ENCODE peak calls at places on chromosome X, in five cellular contexts. J is lower lobe of right lung, I is AG04450, L is A549, E is GM23338. V is an unnamed sample.

GRCh38 chrX:63664083-63664482 is 120.9 kb downstream of the ARHGEF9 start:
- DNase-seq in J (no peak), I (no peak), L (no peak), E (no peak), V (no peak)

GRCh38 chrX:100748133-100748532 is 16.2 kb upstream of the SYTL4 start:
- DNase-seq in J (no peak), I (no peak), L (peak), E (no peak), V (peak)

GRCh38 chrX:130075768-130076167 is 34.5 kb downstream of the ELF4 start:
- DNase-seq in J (no peak), I (no peak), L (no peak), E (no peak), V (no peak)

GRCh38 chrX:152861116-152861515 is 30.3 kb downstream of the NSDHL start:
- DNase-seq in J (no peak), I (peak), L (no peak), E (no peak), V (no peak)

GRCh38 chrX:129665916-129666644 is 11.3 kb upstream of the APLN start:
- DNase-seq in J (no peak), I (peak), L (peak), E (peak), V (peak)

GRCh38 chrX:140040397-140040796 is 75.1 kb upstream of the CXorf66 start:
- DNase-seq in J (no peak), I (no peak), L (peak), E (no peak), V (peak)

GRCh38 chrX:54551801-54552200 is 21.8 kb downstream of the GNL3L start:
- DNase-seq in J (no peak), I (no peak), L (no peak), E (no peak), V (no peak)

GRCh38 chrX:134975516-134975915 is 15.3 kb upstream of the SMIM10 start:
- DNase-seq in J (no peak), I (no peak), L (no peak), E (no peak), V (no peak)

GRCh38 chrX:97685753-97686152 is 802.0 kb downstream of the RPA4 start:
- DNase-seq in J (no peak), I (no peak), L (peak), E (peak), V (peak)

GRCh38 chrX:103878466-103879151 is 46.6 kb upstream of the RAB9B start:
- DNase-seq in J (no peak), I (peak), L (peak), E (peak), V (peak)

GRCh38 chrX:24759786-24760185 is 66.1 kb downstream of the POLA1 start:
- DNase-seq in J (no peak), I (no peak), L (no peak), E (no peak), V (no peak)

GRCh38 chrX:110420771-110421498 is 62.3 kb downstream of the RTL9 start:
- DNase-seq in J (no peak), I (no peak), L (peak), E (no peak), V (no peak)

GRCh38 chrX:133473451-133473850 is 58.2 kb upstream of the GPC4 start:
- DNase-seq in J (no peak), I (no peak), L (no peak), E (no peak), V (peak)

GRCh38 chrX:1500701-1501624 is 36.0 kb downstream of the P2RY8 start:
- DNase-seq in J (no peak), I (no peak), L (no peak), E (no peak), V (no peak)

GRCh38 chrX:33138677-33139249 is 72.6 kb downstream of the DMD start:
- DNase-seq in J (no peak), I (no peak), L (peak), E (no peak), V (no peak)

GRCh38 chrX:1427756-1428155 is 25.0 kb downstream of the ASMTL start:
- DNase-seq in J (peak), I (no peak), L (no peak), E (no peak), V (no peak)

GRCh38 chrX:153564047-153564606 is 34.8 kb downstream of the CCNQ start:
- DNase-seq in J (no peak), I (no peak), L (no peak), E (no peak), V (no peak)

GRCh38 chrX:154987940-154988339 is 34.6 kb downstream of the F8 start:
- DNase-seq in J (no peak), I (no peak), L (no peak), E (no peak), V (no peak)

GRCh38 chrX:30865020-30865419 is 24.0 kb downstream of the TAB3 start:
- DNase-seq in J (no peak), I (no peak), L (peak), E (peak), V (peak)

GRCh38 chrX:24341795-24342194 is 18.6 kb upstream of the SUPT20HL1 start:
- DNase-seq in J (no peak), I (peak), L (no peak), E (no peak), V (peak)

GRCh38 chrX:42089014-42089413 is 165.7 kb upstream of the CASK start:
- DNase-seq in J (no peak), I (no peak), L (no peak), E (peak), V (no peak)

GRCh38 chrX:18674417-18674787 is 2.5 kb upstream of the RS1 start:
- DNase-seq in J (peak), I (no peak), L (no peak), E (peak), V (no peak)

GRCh38 chrX:71067727-71068051 is 445 bp downstream of the SNX12 start:
- DNase-seq in J (no peak), I (no peak), L (no peak), E (no peak), V (no peak)

GRCh38 chrX:55715847-55716246 is 1.7 kb upstream of the RRAGB start:
- DNase-seq in J (no peak), I (no peak), L (no peak), E (peak), V (no peak)

GRCh38 chrX:149540621-149541520 is at the start of gene EOLA1:
- DNase-seq in J (peak), I (peak), L (peak), E (no peak), V (peak)

GRCh38 chrX:18582910-18583493 is 88.9 kb downstream of the RS1 start:
- DNase-seq in J (no peak), I (no peak), L (no peak), E (peak), V (no peak)

GRCh38 chrX:130300010-130300282 is 31.2 kb upstream of the ZNF280C start:
- DNase-seq in J (no peak), I (no peak), L (no peak), E (no peak), V (no peak)

GRCh38 chrX:107565916-107566602 is 62.3 kb upstream of the PRPS1 start:
- DNase-seq in J (no peak), I (no peak), L (peak), E (peak), V (peak)

GRCh38 chrX:66489339-66489738 is 149.5 kb downstream of the EDA2R start:
- DNase-seq in J (no peak), I (no peak), L (peak), E (no peak), V (no peak)

GRCh38 chrX:2840961-2841360 is 12.2 kb downstream of the GYG2 start:
- DNase-seq in J (no peak), I (no peak), L (no peak), E (no peak), V (no peak)
- H3K27ac ChIP-seq in J (no peak), I (no peak), L (no peak), E (no peak), V (no peak)

GRCh38 chrX:132375941-132376340 is 112.9 kb downstream of the MBNL3 start:
- DNase-seq in J (no peak), I (no peak), L (peak), E (peak), V (no peak)
- TF ChIP-seq CTCF in J (no peak), I (peak), L (no peak), E (peak), V (peak)

GRCh38 chrX:68692651-68693050 is 45.2 kb downstream of the STARD8 start:
- DNase-seq in J (no peak), I (no peak), L (no peak), E (no peak), V (peak)
- H3K27ac ChIP-seq in J (peak), I (no peak), L (no peak), E (no peak), V (no peak)

DNA sequence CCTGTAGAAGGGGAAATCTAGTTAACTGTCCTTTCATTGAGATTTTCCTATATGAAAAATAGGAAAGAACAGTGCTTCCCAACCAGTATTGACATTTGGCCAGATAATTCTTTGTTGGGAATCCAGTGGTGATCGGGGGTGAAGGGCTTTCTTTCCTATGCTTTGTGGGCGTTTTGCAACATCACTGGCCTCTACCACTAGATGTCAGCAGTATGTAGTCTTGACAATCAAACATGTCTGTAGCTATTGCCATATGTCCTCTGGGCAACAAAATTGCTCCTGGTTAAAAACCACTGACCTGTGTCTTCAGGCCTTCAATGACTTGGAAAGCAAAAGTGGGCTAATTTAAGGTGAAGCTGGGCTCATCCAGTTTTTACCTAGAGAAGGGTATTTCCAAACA is 658.5 kb downstream of the DACH2 start:
- DNase-seq in J (no peak), I (no peak), L (peak), E (peak), V (peak)
- TF ChIP-seq CTCF in J (no peak), I (peak), L (no peak), E (peak), V (peak)

GRCh38 chrX:14871767-14872166 is 1.1 kb downstream of the FANCB start:
- DNase-seq in J (no peak), I (no peak), L (no peak), E (no peak), V (no peak)
- H3K27ac ChIP-seq in J (no peak), I (no peak), L (no peak), E (no peak), V (no peak)

GRCh38 chrX:45849261-45849660 is 648.6 kb upstream of the DIPK2B start:
- DNase-seq in J (no peak), I (peak), L (peak), E (peak), V (peak)
- TF ChIP-seq CTCF in J (peak), I (peak), L (peak), E (no peak), V (peak)

DNA sequence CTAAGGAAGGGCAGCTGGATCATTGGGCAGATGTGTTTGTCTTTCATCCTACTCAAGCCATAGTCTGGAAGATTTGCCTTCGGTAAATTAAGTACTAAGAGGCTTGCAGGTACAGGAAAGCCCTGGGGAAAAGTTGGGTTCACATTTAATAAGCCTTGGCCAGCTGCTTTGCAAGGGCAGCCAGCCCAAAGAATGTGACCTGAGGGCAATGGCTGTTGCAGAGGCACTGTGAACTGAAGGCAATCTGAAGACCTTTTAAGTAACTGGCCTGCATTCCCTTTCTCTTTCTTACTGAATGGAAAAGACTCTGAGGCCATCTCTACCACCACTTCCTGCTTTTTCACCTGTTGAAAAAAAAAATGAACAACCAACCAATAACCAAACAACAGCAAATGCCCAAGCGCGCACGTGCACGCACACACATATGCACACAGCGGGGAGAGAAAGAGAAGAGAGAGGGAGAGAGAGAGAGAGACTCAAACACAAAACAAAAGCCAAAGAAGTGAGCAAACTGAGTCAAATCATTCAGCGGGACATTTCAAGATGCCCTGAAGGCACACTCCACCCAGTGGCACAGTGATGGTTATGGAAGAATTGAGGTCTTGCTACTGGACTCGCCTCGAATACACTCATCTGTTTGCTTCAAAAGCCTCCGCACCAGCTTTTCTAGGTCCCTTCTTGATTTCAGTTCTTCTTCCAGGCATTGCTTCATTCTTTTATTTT is 19.6 kb downstream of the CD40LG start:
- DNase-seq in J (no peak), I (no peak), L (no peak), E (no peak), V (no peak)
- H3K27ac ChIP-seq in J (no peak), I (no peak), L (no peak), E (no peak), V (no peak)

V was measured in mammary epithelial cell.